ENCODE peak calls at places on chromosomes 2 and 18, in four cellular contexts. One of them, this sample, is unnamed.

GRCh38 chr2:123720760-123721159 is 304.3 kb upstream of the CNTNAP5 start:
- DNase-seq in endothelial cell of umbilical vein: no peak
- DNase-seq in sigmoid colon: no peak
- DNase-seq in tibial nerve: no peak
- DNase-seq in this sample: no peak

GRCh38 chr2:152200562-152201465 is 25.3 kb upstream of the STAM2 start:
- DNase-seq in sigmoid colon: peak
- DNase-seq in tibial nerve: peak
- DNase-seq in endothelial cell of umbilical vein: peak
- DNase-seq in this sample: peak

GRCh38 chr18:4813708-4814107 is 358.6 kb upstream of the DLGAP1 start:
- DNase-seq in endothelial cell of umbilical vein: no peak
- DNase-seq in tibial nerve: no peak
- DNase-seq in sigmoid colon: no peak
- DNase-seq in this sample: no peak

GRCh38 chr2:12501469-12502147 is 215.1 kb upstream of the TRIB2 start:
- DNase-seq in endothelial cell of umbilical vein: peak
- DNase-seq in tibial nerve: peak
- DNase-seq in sigmoid colon: peak
- DNase-seq in this sample: peak

GRCh38 chr2:44838116-44838790 is 103.2 kb upstream of the SIX3 start:
- DNase-seq in sigmoid colon: no peak
- DNase-seq in endothelial cell of umbilical vein: no peak
- DNase-seq in tibial nerve: no peak
- DNase-seq in this sample: no peak

GRCh38 chr2:34912084-34912483 is 1313.0 kb upstream of the FAM98A start:
- DNase-seq in tibial nerve: no peak
- DNase-seq in endothelial cell of umbilical vein: no peak
- DNase-seq in sigmoid colon: no peak
- DNase-seq in this sample: no peak

GRCh38 chr2:126998486-126998885 is 99.8 kb downstream of the TEX51 start:
- DNase-seq in endothelial cell of umbilical vein: no peak
- DNase-seq in sigmoid colon: no peak
- DNase-seq in tibial nerve: no peak
- DNase-seq in this sample: no peak

GRCh38 chr2:100104718-100105677 is 37.4 kb downstream of the AFF3 start:
- DNase-seq in tibial nerve: no peak
- DNase-seq in endothelial cell of umbilical vein: no peak
- DNase-seq in sigmoid colon: no peak
- DNase-seq in this sample: peak

GRCh38 chr2:200585730-200586643 is at the start of gene AOX1:
- DNase-seq in sigmoid colon: peak
- DNase-seq in endothelial cell of umbilical vein: peak
- DNase-seq in tibial nerve: peak
- DNase-seq in this sample: peak

GRCh38 chr2:66030553-66030952 is 404.4 kb upstream of the MEIS1 start:
- DNase-seq in tibial nerve: no peak
- DNase-seq in sigmoid colon: no peak
- DNase-seq in endothelial cell of umbilical vein: no peak
- DNase-seq in this sample: no peak

GRCh38 chr2:239789711-239790110 is 235.4 kb downstream of the NDUFA10 start:
- DNase-seq in endothelial cell of umbilical vein: no peak
- DNase-seq in tibial nerve: no peak
- DNase-seq in sigmoid colon: peak
- DNase-seq in this sample: no peak

GRCh38 chr2:100070078-100070477 is 72.3 kb downstream of the AFF3 start:
- DNase-seq in sigmoid colon: no peak
- DNase-seq in endothelial cell of umbilical vein: no peak
- DNase-seq in tibial nerve: no peak
- DNase-seq in this sample: no peak

GRCh38 chr2:8684885-8685696 is 3.2 kb downstream of the ID2 start:
- DNase-seq in endothelial cell of umbilical vein: no peak
- DNase-seq in tibial nerve: peak
- DNase-seq in sigmoid colon: peak
- DNase-seq in this sample: peak

DNA sequence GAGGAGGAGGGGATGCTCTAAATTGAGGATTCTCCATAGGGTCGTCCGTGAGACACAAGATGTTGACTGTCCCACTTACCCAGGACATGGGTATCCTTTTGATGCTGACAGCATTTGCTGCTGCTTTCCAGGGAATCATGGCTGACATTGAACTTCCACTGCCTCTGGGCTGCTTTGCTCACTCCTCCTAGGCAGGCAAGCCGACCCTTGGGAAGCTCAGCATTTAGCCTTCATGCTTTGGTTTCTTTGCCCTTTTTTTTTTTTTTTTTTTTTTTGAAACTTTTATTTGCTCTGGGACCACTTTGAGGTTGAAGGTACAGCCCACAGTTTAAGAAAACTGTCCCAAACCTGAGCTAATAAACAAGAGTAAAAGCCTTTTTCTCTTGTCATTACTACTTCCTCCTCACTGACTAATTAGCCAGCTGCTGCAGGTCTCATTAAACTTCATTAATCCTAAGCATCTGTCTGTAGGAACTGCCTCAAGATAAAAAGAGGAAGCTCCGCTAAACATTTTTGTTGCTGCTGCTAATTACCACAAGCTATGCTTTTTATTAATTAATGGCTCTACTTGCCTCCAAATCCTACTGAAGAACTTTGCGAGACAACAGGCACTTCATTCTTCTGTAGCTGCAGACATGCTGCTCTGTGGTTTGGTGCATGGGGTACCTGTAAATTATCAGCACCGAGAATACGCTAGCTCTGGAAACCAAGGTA is 125.4 kb downstream of the SPTBN1 start:
- DNase-seq in endothelial cell of umbilical vein: no peak
- DNase-seq in tibial nerve: no peak
- DNase-seq in sigmoid colon: no peak
- DNase-seq in this sample: no peak
- H3K27ac ChIP-seq in endothelial cell of umbilical vein: no peak
- H3K27ac ChIP-seq in tibial nerve: no peak
- H3K27ac ChIP-seq in sigmoid colon: no peak
- H3K27ac ChIP-seq in this sample: no peak

GRCh38 chr2:38875576-38876367 is at the start of the genes DHX57 and MORN2:
- DNase-seq in sigmoid colon: peak
- DNase-seq in endothelial cell of umbilical vein: peak
- DNase-seq in tibial nerve: peak
- DNase-seq in this sample: peak
- TF ChIP-seq POLR2A in sigmoid colon: no peak
- TF ChIP-seq POLR2A in endothelial cell of umbilical vein: peak
- TF ChIP-seq POLR2A in tibial nerve: no peak
- TF ChIP-seq POLR2A in this sample: no peak

DNA sequence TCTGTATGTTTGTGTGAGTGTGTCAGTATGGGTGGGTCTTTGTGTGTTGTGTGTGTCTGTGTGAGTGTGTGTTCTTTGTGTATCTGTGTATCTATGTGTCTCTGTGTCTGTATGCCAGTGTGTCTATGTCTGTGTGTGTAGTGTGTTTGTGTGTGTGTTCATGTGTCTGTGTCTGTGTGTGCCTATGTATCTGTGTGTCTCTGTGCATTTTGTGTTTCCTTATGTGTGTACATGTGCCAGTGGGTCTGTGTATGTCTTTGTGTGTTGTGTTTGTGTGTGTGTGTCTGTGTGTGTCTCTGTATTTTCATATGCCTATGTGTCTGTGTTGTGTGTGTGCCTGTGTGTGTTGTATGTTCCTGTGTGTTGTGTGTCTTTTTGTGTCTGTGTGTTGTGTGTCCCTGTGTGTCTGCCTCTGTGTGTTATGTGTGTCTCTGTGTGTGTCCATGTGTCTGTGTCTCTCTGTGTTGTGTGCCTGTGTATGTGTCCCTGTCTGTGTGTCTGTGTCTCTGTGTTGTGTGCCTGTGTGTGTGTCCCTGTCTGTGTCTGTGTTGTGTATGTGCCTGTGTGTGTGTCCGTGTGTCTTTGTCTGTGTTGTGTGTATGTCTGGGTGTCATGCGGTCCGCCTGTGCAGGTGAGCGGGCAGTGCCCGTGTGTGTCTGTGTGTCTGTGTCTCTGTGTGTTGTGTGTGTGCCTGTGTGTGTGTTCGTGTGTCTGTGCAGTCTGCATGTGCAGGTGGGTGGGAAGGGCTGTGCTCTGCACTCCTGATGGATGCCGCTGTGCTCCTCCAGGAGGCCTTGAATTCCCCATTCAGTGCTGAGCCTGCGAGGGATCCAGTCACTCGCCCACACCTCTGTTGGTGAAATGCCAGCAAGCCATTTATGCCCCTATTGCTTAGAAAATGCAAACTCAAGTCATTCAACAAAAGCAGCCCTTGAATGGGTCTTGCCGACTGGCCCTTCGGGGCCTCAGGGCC is 37.4 kb downstream of the KLHL29 start:
- DNase-seq in sigmoid colon: no peak
- DNase-seq in endothelial cell of umbilical vein: no peak
- DNase-seq in tibial nerve: no peak
- DNase-seq in this sample: no peak
- H3K27ac ChIP-seq in sigmoid colon: peak
- H3K27ac ChIP-seq in endothelial cell of umbilical vein: no peak
- H3K27ac ChIP-seq in tibial nerve: peak
- H3K27ac ChIP-seq in this sample: no peak

GRCh38 chr2:60353863-60354262 is 199.6 kb downstream of the BCL11A start:
- DNase-seq in sigmoid colon: no peak
- DNase-seq in endothelial cell of umbilical vein: no peak
- DNase-seq in tibial nerve: no peak
- DNase-seq in this sample: no peak

GRCh38 chr2:60351321-60351720 is 202.1 kb downstream of the BCL11A start:
- DNase-seq in sigmoid colon: no peak
- DNase-seq in tibial nerve: no peak
- DNase-seq in endothelial cell of umbilical vein: no peak
- DNase-seq in this sample: no peak

GRCh38 chr2:60353406-60353800 is 200.1 kb downstream of the BCL11A start:
- DNase-seq in sigmoid colon: no peak
- DNase-seq in tibial nerve: no peak
- DNase-seq in endothelial cell of umbilical vein: no peak
- DNase-seq in this sample: peak

GRCh38 chr2:60351802-60352201 is 201.7 kb downstream of the BCL11A start:
- DNase-seq in tibial nerve: no peak
- DNase-seq in endothelial cell of umbilical vein: no peak
- DNase-seq in sigmoid colon: no peak
- DNase-seq in this sample: peak

DNA sequence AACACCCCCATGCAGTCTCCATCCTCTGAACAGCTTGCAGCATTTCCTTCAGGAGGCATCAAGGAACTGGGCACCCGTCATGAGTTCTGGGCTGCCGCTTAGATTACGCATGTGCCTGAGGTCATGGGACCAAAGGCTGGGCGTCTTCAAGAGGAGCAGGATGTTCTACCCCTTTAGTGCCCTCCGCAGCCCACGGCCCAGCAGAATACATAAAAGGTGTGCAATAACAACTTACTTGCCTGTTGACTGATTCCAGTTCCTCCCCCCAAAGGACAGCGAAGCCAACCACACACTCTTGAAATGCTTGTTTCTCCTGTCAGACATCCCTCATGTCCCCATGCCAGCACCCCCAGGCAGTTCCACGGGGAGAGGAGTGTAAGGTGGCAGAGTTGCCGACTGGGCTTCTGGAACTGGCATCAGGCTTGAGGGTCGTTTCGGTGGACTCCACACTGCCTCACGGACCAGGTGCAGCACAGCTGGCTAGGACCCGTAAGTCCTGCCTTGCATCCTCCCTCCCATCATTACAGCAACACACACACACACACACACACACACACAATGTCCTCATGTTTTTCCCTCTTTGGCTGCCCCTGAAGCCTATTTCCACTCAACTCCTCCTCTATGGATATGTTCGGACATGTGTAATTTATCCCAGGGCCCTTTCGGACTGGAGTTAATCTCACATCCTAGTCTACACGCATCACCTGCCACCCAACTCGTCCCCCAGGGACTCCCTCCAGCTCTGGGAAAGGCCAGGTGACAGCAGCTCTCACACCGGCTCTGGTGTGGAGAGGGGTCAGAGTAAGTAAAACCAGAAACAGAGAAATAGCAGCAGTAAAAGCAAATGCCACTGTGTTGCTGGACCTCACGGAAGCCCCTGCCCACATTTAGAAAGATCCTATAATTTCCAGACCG is 200.7 kb downstream of the BCL11A start:
- DNase-seq in endothelial cell of umbilical vein: no peak
- DNase-seq in tibial nerve: no peak
- DNase-seq in sigmoid colon: no peak
- DNase-seq in this sample: peak
- TF ChIP-seq POLR2A in endothelial cell of umbilical vein: no peak
- TF ChIP-seq POLR2A in tibial nerve: no peak
- TF ChIP-seq POLR2A in sigmoid colon: no peak
- TF ChIP-seq POLR2A in this sample: peak

GRCh38 chr2:28209864-28210263 is 182.8 kb upstream of the FOSL2 start:
- DNase-seq in tibial nerve: no peak
- DNase-seq in endothelial cell of umbilical vein: peak
- DNase-seq in sigmoid colon: no peak
- DNase-seq in this sample: no peak
- H3K27ac ChIP-seq in tibial nerve: no peak
- H3K27ac ChIP-seq in endothelial cell of umbilical vein: peak
- H3K27ac ChIP-seq in sigmoid colon: no peak
- H3K27ac ChIP-seq in this sample: no peak

GRCh38 chr2:16238756-16239150 is 298.4 kb downstream of the MYCN start:
- DNase-seq in tibial nerve: no peak
- DNase-seq in endothelial cell of umbilical vein: no peak
- DNase-seq in sigmoid colon: no peak
- DNase-seq in this sample: no peak
- TF ChIP-seq POLR2A in tibial nerve: no peak
- TF ChIP-seq POLR2A in endothelial cell of umbilical vein: no peak
- TF ChIP-seq POLR2A in sigmoid colon: no peak
- TF ChIP-seq POLR2A in this sample: no peak

DNA sequence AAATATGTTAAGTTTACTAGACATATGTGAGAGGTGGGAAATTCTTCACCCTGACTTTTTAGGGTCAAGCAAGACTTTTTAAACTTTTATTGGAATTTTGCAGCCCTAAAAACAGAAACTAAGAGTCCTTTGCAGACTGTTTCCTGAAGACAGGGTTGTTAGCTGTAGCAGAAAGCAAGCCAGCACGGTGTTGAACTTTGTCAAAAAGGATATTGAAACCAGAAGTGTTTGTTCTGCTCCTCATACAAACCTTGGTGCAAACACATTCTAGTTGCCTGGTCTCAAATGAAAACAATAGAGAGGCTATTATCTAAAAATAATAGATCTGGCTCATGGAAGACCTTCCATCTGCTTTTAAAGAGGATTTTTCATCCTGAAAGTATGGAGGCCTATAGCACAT is 65.8 kb upstream of the IGFBP5 start:
- DNase-seq in endothelial cell of umbilical vein: no peak
- DNase-seq in tibial nerve: no peak
- DNase-seq in sigmoid colon: no peak
- DNase-seq in this sample: peak
- H3K27ac ChIP-seq in endothelial cell of umbilical vein: no peak
- H3K27ac ChIP-seq in tibial nerve: no peak
- H3K27ac ChIP-seq in sigmoid colon: peak
- H3K27ac ChIP-seq in this sample: peak

This sample was measured in thyroid gland.